ENCODE peak calls at places on chromosomes 5 and 9, in seven cellular contexts. C is HCT116, E is SK-N-SH, G is K562, F is HepG2, A is H1, J is GM12878. N is an unnamed sample.

GRCh38 chr5:4941957-4942830 is 197.9 kb upstream of the ADAMTS16 start:
- DNase-seq in C (no peak), E (peak), G (peak), F (no peak), A (peak), J (no peak), N (no peak)

GRCh38 chr5:13378073-13378472 is 566.4 kb downstream of the DNAH5 start:
- DNase-seq in A (no peak), G (no peak), J (no peak), C (no peak), F (no peak), E (no peak), N (no peak)

GRCh38 chr9:10146517-10147331 is 466.1 kb downstream of the PTPRD start:
- DNase-seq in A (no peak), G (no peak), J (no peak), F (peak), C (no peak), E (no peak), N (no peak)

GRCh38 chr5:136182618-136183017 is 10.3 kb downstream of the SMIM32 start:
- DNase-seq in G (no peak), J (no peak), F (no peak), A (no peak), E (no peak), C (no peak), N (no peak)

GRCh38 chr5:51651476-51651875 is 268.2 kb downstream of the ISL1 start:
- DNase-seq in C (no peak), G (no peak), A (no peak), F (no peak), J (no peak), E (no peak), N (no peak)

GRCh38 chr9:36566813-36567217 is 5.9 kb upstream of the MELK start:
- DNase-seq in J (no peak), C (no peak), E (no peak), G (no peak), F (no peak), A (no peak), N (peak)

GRCh38 chr9:114538241-114538640 is 33.0 kb upstream of the WHRN start:
- DNase-seq in C (peak), J (peak), E (no peak), G (peak), A (no peak), F (peak), N (peak)

GRCh38 chr5:38677611-38678010 is 121.2 kb upstream of the LIFR start:
- DNase-seq in E (no peak), C (no peak), G (no peak), F (no peak), A (no peak), J (no peak), N (no peak)

GRCh38 chr5:112419596-112420110 is 576 bp upstream of the EPB41L4A start:
- DNase-seq in J (no peak), E (peak), F (no peak), G (peak), C (peak), A (peak), N (peak)

GRCh38 chr5:41200506-41200905 is 12.8 kb downstream of the C6 start:
- DNase-seq in C (no peak), G (no peak), A (no peak), F (no peak), E (no peak), J (no peak), N (no peak)

GRCh38 chr9:21171351-21171750 is 4.9 kb upstream of the IFNA21 start:
- DNase-seq in F (no peak), E (no peak), A (no peak), C (no peak), J (no peak), G (no peak), N (no peak)

GRCh38 chr9:127960410-127961165 is 20.2 kb downstream of the EEIG1 start:
- DNase-seq in A (no peak), C (no peak), E (no peak), G (no peak), F (no peak), J (no peak), N (peak)

GRCh38 chr5:134003064-134003956 is 1.5 kb downstream of the VDAC1 start:
- DNase-seq in A (no peak), C (no peak), E (peak), G (no peak), J (no peak), F (no peak), N (no peak)

GRCh38 chr9:21902112-21902511 is 92.1 kb downstream of the CDKN2A start:
- DNase-seq in C (no peak), G (no peak), E (no peak), J (no peak), A (no peak), F (no peak), N (no peak)

GRCh38 chr9:115680226-115680625 is 473.4 kb upstream of the PAPPA start:
- DNase-seq in E (no peak), G (no peak), J (no peak), A (no peak), C (no peak), F (no peak), N (no peak)

GRCh38 chr5:18517641-18518380 is 883.6 kb downstream of the TAF11L14 start:
- DNase-seq in C (no peak), A (no peak), E (no peak), J (no peak), F (no peak), G (no peak), N (no peak)

GRCh38 chr9:115595951-115596742 is 478.2 kb upstream of the TNC start:
- DNase-seq in G (no peak), C (no peak), A (no peak), J (no peak), F (no peak), E (no peak), N (no peak)

GRCh38 chr5:149961186-149961685 is 678 bp downstream of the SLC26A2 start:
- DNase-seq in J (no peak), C (no peak), E (no peak), G (no peak), F (no peak), A (no peak), N (no peak)

GRCh38 chr9:6902423-6902822 is 144.7 kb downstream of the KDM4C start:
- DNase-seq in E (no peak), A (no peak), C (peak), G (no peak), J (no peak), F (no peak), N (no peak)

GRCh38 chr5:151139646-151140045 is 17.9 kb downstream of the ANXA6 start:
- DNase-seq in C (no peak), J (no peak), E (no peak), A (no peak), G (no peak), F (no peak), N (no peak)

GRCh38 chr5:34509392-34509791 is 146.7 kb upstream of the RAI14 start:
- DNase-seq in F (no peak), C (no peak), G (no peak), E (no peak), A (no peak), J (no peak), N (no peak)

GRCh38 chr5:139692605-139693340 is 44.6 kb downstream of the CXXC5 start:
- DNase-seq in E (peak), C (no peak), A (no peak), F (no peak), J (no peak), G (no peak), N (no peak)

GRCh38 chr5:73304381-73304780 is 131.4 kb downstream of the TMEM174 start:
- DNase-seq in J (no peak), G (no peak), A (no peak), E (no peak), C (no peak), F (no peak), N (no peak)

GRCh38 chr9:114096041-114096511 is 3.0 kb downstream of the KIF12 start:
- DNase-seq in E (no peak), F (no peak), A (peak), C (no peak), J (no peak), G (peak), N (no peak)

GRCh38 chr9:35518212-35518917 is 28.5 kb downstream of the RUSC2 start:
- DNase-seq in C (peak), E (no peak), A (no peak), J (no peak), G (no peak), F (peak), N (peak)

GRCh38 chr5:56852228-56853000 is 37.1 kb downstream of the MAP3K1 start:
- DNase-seq in A (no peak), E (no peak), C (no peak), F (no peak), G (no peak), J (no peak), N (no peak)

GRCh38 chr5:128667751-128668150 is 129.7 kb upstream of the FBN2 start:
- DNase-seq in E (no peak), G (no peak), A (no peak), J (no peak), F (no peak), C (no peak), N (no peak)

GRCh38 chr5:150181035-150181434 is 8.8 kb upstream of the SLC6A7 start:
- DNase-seq in A (no peak), F (no peak), C (no peak), E (no peak), J (no peak), G (no peak), N (no peak)

GRCh38 chr9:106962615-106963363 is 99.8 kb downstream of the ZNF462 start:
- DNase-seq in C (no peak), G (no peak), F (no peak), A (no peak), E (no peak), J (no peak), N (no peak)
- TF ChIP-seq JUND in C (no peak), G (no peak), F (no peak), A (no peak), E (no peak), J (no peak), N (no peak)

DNA sequence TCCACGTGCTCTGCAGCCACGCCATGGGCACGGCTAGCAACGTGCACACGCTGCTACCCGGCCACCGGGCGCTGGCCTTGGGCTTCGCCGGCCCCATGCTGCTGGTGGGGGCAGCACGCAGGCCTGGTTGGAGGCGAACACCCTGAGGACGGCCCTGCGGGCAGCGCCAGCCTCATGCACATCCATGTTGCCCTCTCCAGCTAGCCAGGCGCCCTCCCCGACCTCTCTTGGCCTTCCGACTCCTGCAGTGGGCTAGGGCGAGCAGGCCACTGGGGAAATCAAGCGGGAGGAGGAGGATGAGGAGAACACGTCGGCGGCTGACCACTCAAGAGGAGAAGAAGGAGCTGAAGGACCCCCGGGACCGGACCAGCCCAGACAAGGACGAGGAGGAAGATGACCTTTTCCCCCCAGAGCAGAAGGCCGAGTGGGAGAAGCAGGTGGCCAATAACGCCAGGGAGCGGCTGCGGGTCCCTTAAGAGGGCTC is 73.3 kb downstream of the INSL6 start:
- DNase-seq in F (no peak), A (no peak), C (no peak), E (peak), G (no peak), J (no peak), N (no peak)
- TF ChIP-seq JUND in F (no peak), A (no peak), C (no peak), E (no peak), G (no peak), J (no peak), N (no peak)

DNA sequence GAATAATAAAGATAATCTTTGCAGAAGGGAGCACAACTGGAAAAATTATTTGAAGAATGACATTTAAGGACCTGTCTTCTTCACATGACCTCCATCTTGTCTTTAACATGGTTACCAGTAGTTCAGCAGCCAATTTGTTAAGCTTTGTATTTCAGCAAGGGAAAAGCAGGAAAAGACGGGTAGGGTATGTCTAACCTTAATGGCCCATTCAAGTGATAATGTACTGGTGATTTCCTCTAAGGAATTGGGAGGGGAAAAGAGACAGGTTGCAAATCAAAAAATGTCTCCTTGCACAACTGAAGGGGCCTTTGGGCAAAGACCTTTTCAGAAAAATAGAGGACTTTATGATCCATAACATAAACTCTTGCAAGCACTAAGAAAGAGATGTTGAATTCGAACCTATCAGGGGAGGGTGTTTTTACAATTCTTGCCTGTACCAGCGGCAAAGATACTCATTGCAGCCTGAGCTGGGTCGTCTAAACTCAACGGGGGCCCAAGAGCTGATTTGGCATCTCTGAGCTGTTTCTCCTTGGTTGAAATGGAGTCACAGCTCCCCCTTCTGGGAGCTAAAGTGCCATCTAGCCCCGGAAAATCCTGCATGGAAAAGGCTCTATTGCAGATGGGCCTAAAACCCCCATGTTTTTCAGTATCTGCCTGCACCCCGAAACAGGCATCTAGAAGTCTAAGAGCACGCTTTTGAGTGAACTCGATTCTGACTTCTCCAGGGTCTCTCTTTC is 3.8 kb downstream of the BRINP1 start:
- DNase-seq in F (peak), E (peak), A (peak), G (peak), C (no peak), J (no peak), N (peak)
- TF ChIP-seq JUND in F (no peak), E (no peak), A (no peak), G (no peak), C (no peak), J (no peak), N (no peak)

GRCh38 chr5:66864240-66864884 is 268.2 kb downstream of the MAST4 start:
- DNase-seq in F (peak), E (no peak), A (no peak), G (no peak), C (no peak), J (no peak), N (peak)
- TF ChIP-seq JUND in F (no peak), E (no peak), A (no peak), G (no peak), C (no peak), J (no peak), N (no peak)

GRCh38 chr5:148733601-148734438 is 79.5 kb upstream of the HTR4 start:
- DNase-seq in E (peak), J (no peak), F (peak), G (peak), C (peak), A (peak), N (peak)

GRCh38 chr5:148732692-148733091 is 78.4 kb upstream of the HTR4 start:
- DNase-seq in J (no peak), E (no peak), A (no peak), G (no peak), F (no peak), C (no peak), N (no peak)

GRCh38 chr5:148729182-148729581 is 74.9 kb upstream of the HTR4 start:
- DNase-seq in G (peak), A (no peak), J (no peak), F (no peak), C (no peak), E (peak), N (no peak)

GRCh38 chr5:148730955-148731898 is 76.9 kb upstream of the HTR4 start:
- DNase-seq in J (peak), C (peak), G (peak), F (peak), A (peak), E (peak), N (peak)

DNA sequence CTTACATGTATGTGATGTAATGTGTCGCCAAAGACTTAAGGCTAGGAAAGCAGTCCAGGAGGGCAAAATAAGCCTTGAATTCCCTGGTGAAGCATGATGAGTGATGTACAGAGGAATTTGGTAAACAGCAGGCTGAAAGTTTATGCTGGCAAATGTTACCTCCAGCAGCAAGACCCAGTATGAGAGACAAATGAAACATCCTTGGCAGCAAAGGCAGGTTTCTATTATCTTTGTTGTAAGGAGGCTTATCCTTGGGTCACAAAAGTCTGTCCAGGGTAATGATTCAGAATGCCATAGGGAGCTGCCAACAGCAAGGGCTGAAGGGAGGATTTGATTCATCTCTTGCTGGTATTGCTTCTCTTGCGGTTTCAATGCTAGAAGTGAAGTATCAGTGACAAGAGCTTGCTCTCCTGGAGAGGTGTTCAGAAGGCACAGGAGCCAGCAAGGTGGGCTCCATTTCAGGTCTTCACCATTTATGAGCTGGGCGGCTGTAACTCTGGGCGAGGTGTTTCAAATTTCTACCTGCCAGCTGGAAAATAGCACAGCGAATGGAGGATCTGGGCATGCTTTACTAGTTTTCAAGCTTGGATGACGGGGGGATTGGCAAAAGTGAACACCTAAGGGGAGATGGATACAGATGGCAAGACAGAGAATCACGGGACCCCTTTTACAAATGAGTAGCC is 76.1 kb upstream of the HTR4 start:
- DNase-seq in E (no peak), A (no peak), C (no peak), F (no peak), J (no peak), G (no peak), N (no peak)
- TF ChIP-seq JUND in E (no peak), A (no peak), C (no peak), F (no peak), J (no peak), G (no peak), N (no peak)

GRCh38 chr5:170553218-170553617 is 49.4 kb downstream of the KCNIP1 start:
- DNase-seq in J (no peak), C (no peak), F (no peak), A (no peak), E (no peak), G (no peak), N (no peak)

GRCh38 chr5:170554566-170555267 is 50.9 kb downstream of the KCNIP1 start:
- DNase-seq in A (no peak), G (no peak), J (no peak), E (peak), C (no peak), F (no peak), N (no peak)

GRCh38 chr5:170551622-170552021 is 47.8 kb downstream of the KCNIP1 start:
- DNase-seq in J (no peak), A (no peak), F (no peak), G (no peak), E (no peak), C (no peak), N (no peak)

GRCh38 chr5:170552486-170553122 is 48.8 kb downstream of the KCNIP1 start:
- DNase-seq in E (no peak), A (no peak), G (no peak), J (no peak), C (no peak), F (no peak), N (peak)

GRCh38 chr5:170551076-170551475 is 47.3 kb downstream of the KCNIP1 start:
- DNase-seq in F (no peak), C (no peak), G (no peak), A (no peak), J (no peak), E (no peak), N (no peak)
- TF ChIP-seq JUND in F (no peak), C (no peak), G (no peak), A (no peak), J (no peak), E (no peak), N (no peak)

GRCh38 chr5:172549708-172550095 is 91.4 kb upstream of the NEURL1B start:
- DNase-seq in F (no peak), J (no peak), E (no peak), G (no peak), C (no peak), A (no peak), N (no peak)

GRCh38 chr5:172550096-172550765 is 90.8 kb upstream of the NEURL1B start:
- DNase-seq in F (no peak), E (peak), G (no peak), C (no peak), A (no peak), J (no peak), N (no peak)

GRCh38 chr5:172546196-172546595 is 91.9 kb upstream of the SH3PXD2B start:
- DNase-seq in A (no peak), J (no peak), C (no peak), G (no peak), F (no peak), E (no peak), N (no peak)

GRCh38 chr5:172548981-172549707 is 91.9 kb upstream of the NEURL1B start:
- DNase-seq in E (no peak), G (no peak), J (no peak), C (no peak), F (no peak), A (no peak), N (no peak)

DNA sequence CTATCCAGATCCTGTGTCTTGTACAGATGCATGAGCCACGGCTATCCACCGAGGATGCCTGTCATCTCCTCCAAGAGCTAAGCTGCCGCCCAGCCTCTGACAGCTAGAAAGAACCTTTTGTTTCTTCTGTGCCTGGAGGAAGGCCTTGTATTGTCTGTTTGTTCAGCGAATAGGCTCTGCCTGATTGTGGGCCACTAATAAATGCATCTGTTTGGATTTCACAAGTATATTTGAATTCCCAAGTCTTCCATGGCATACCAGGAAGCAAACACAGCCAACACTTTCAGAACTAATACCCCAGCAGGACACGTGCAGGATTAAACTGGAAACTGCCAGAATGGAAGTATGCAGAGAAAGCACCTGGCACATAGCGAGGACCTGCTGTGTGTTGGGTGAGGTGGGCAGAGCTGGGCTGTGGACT is 92.7 kb upstream of the NEURL1B start:
- DNase-seq in E (no peak), F (no peak), A (no peak), C (no peak), J (no peak), G (no peak), N (no peak)
- TF ChIP-seq JUND in E (no peak), F (no peak), A (no peak), C (no peak), J (no peak), G (no peak), N (no peak)